ENCODE peak calls at places on chromosomes 5 and 9, in six cellular contexts. C, V, B, E, M and L are unnamed samples.

GRCh38 chr5:173567548-173567947 is 48.9 kb downstream of the BOD1 start:
- DNase-seq in C (no peak), V (no peak), B (no peak), E (no peak), M (no peak), L (no peak)

GRCh38 chr9:127319366-127320121 is 55.0 kb downstream of the GARNL3 start:
- DNase-seq in C (no peak), V (no peak), B (no peak), E (peak; percentile 61), M (no peak), L (no peak)

GRCh38 chr9:35526087-35526801 is 36.3 kb downstream of the RUSC2 start:
- DNase-seq in C (peak; percentile 24), V (no peak), B (no peak), E (peak; percentile 24), M (no peak), L (no peak)

GRCh38 chr5:10310073-10310779 is 2.5 kb upstream of the CMBL start:
- DNase-seq in C (peak; percentile 82), V (no peak), B (no peak), E (no peak), M (no peak), L (no peak)

GRCh38 chr5:79227484-79227995 is 8.4 kb upstream of the JMY start:
- DNase-seq in C (no peak), V (no peak), B (no peak), E (no peak), M (no peak), L (no peak)

GRCh38 chr9:128104171-128104618 is 23.3 kb downstream of the PTGES2 start:
- DNase-seq in C (peak; percentile 95), V (no peak), B (peak; percentile 48), E (peak; percentile 58), M (no peak), L (no peak)

GRCh38 chr5:9582406-9582805 is 36.5 kb upstream of the SEMA5A start:
- DNase-seq in C (no peak), V (no peak), B (no peak), E (no peak), M (no peak), L (no peak)

GRCh38 chr5:1801061-1801953 is at the start of gene NDUFS6:
- DNase-seq in C (peak; percentile 83), V (peak; percentile 78), B (peak; percentile 93), E (peak; percentile 78), M (peak; percentile 92), L (peak; percentile 67)

GRCh38 chr9:33468797-33469621 is 4.7 kb downstream of the NOL6 start:
- DNase-seq in C (no peak), V (no peak), B (peak; percentile 66), E (no peak), M (no peak), L (no peak)

GRCh38 chr9:134325813-134326753 is at the start of gene RXRA:
- DNase-seq in C (peak; percentile 89), V (peak; percentile 63), B (peak; percentile 96), E (peak; percentile 56), M (peak; percentile 94), L (peak; percentile 55)

GRCh38 chr9:130282000-130282700 is 16.6 kb downstream of the HMCN2 start:
- DNase-seq in C (no peak), V (no peak), B (peak; percentile 77), E (peak; percentile 6), M (no peak), L (no peak)

GRCh38 chr9:105119166-105119565 is 125.3 kb upstream of the SLC44A1 start:
- DNase-seq in C (no peak), V (no peak), B (no peak), E (no peak), M (peak; percentile 6), L (no peak)

GRCh38 chr9:131227112-131228058 is 48.9 kb downstream of the FAM78A start:
- DNase-seq in C (no peak), V (no peak), B (no peak), E (peak; percentile 65), M (no peak), L (no peak)

GRCh38 chr9:3887798-3888495 is 362.1 kb upstream of the RFX3 start:
- DNase-seq in C (no peak), V (no peak), B (no peak), E (no peak), M (no peak), L (no peak)

GRCh38 chr5:159619826-159620225 is 289.5 kb upstream of the IL12B start:
- DNase-seq in C (no peak), V (no peak), B (no peak), E (no peak), M (no peak), L (no peak)

GRCh38 chr9:129626944-129627297 is 958 bp downstream of the NTMT1 start:
- DNase-seq in C (no peak), V (no peak), B (no peak), E (peak; percentile 54), M (no peak), L (no peak)

GRCh38 chr9:16417101-16417500 is 453.4 kb downstream of the BNC2 start:
- DNase-seq in C (no peak), V (no peak), B (no peak), E (peak; percentile 39), M (no peak), L (no peak)

GRCh38 chr5:110441035-110441434 is 285.4 kb downstream of the TMEM232 start:
- DNase-seq in C (no peak), V (no peak), B (no peak), E (no peak), M (peak; percentile 66), L (no peak)

GRCh38 chr9:94981661-94982060 is 255.2 kb downstream of the AOPEP start:
- DNase-seq in C (no peak), V (no peak), B (no peak), E (no peak), M (no peak), L (no peak)

GRCh38 chr9:133114886-133115603 is 6.0 kb downstream of the RALGDS start:
- DNase-seq in C (peak; percentile 23), V (no peak), B (peak; percentile 67), E (no peak), M (no peak), L (no peak)

GRCh38 chr5:93078082-93079038 is 502.7 kb downstream of the NR2F1-AS1 start:
- DNase-seq in C (peak; percentile 76), V (no peak), B (peak; percentile 76), E (peak; percentile 99), M (no peak), L (no peak)

GRCh38 chr9:101235105-101235866 is 149.5 kb downstream of the BAAT start:
- DNase-seq in C (no peak), V (no peak), B (no peak), E (peak; percentile 58), M (peak; percentile 58), L (no peak)

GRCh38 chr9:3578786-3579185 is 53.0 kb upstream of the RFX3 start:
- DNase-seq in C (no peak), V (no peak), B (no peak), E (no peak), M (no peak), L (no peak)

GRCh38 chr9:122125891-122126331 is 32.8 kb upstream of the TTLL11 start:
- DNase-seq in C (no peak), V (no peak), B (peak; percentile 68), E (peak; percentile 32), M (no peak), L (no peak)

GRCh38 chr5:115317750-115318149 is 21.3 kb upstream of the CCDC112 start:
- DNase-seq in C (no peak), V (no peak), B (no peak), E (no peak), M (no peak), L (no peak)

GRCh38 chr5:3449481-3449880 is 146.2 kb upstream of the IRX1 start:
- DNase-seq in C (no peak), V (no peak), B (no peak), E (no peak), M (no peak), L (no peak)

GRCh38 chr5:3452622-3453021 is 143.0 kb upstream of the IRX1 start:
- DNase-seq in C (no peak), V (no peak), B (no peak), E (no peak), M (no peak), L (no peak)

GRCh38 chr5:3456121-3456681 is 139.4 kb upstream of the IRX1 start:
- DNase-seq in C (no peak), V (no peak), B (no peak), E (no peak), M (no peak), L (no peak)

GRCh38 chr5:3446410-3446809 is 149.2 kb upstream of the IRX1 start:
- DNase-seq in C (no peak), V (no peak), B (no peak), E (no peak), M (no peak), L (no peak)

DNA sequence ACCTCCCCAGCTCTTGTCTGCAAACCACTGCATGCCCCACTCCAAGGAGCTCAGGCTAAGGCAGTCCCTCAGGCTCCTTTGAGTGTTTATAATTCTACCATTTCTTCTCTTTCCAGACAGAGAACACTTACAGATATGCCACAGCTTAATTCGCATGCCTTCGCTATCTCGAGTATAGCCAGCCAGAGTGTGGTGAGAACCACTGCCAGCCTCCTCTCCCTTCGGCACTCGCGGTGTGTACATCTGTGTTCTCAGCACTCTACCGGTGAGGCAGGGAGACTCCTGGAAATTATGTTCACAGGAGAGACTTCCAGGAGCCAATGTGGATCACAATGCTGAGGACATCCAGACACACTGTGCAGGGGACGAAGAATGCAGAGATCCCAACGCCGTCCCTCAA is 143.7 kb upstream of the IRX1 start:
- DNase-seq in C (no peak), V (no peak), B (no peak), E (no peak), M (no peak), L (no peak)
- H3K9me3 ChIP-seq in C (no peaks in the 10 kb centered on the region), V (peaks cover 5% of the 10 kb centered on the region), B (no peaks in the 10 kb centered on the region), E (peaks cover 6% of the 10 kb centered on the region), M (no peaks in the 10 kb centered on the region), L (no peaks in the 10 kb centered on the region)

DNA sequence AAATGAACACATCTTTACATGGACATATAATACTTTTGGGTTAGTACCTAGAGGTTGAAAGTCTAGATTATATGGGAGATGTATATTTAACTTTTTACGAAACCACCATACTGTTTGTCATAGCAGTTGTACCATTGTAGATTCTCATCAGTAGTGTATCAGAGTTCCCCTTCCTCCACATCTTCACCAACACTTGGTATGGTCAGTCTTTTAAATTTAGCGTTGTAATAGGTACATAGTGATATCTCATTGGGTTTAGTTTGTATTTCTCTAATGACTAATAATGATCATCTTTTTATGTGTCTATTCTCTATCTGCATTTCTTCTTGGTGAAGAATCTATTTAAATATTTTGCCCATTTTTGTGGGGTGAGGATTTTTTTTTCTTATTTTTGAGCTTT is 137.5 kb downstream of the NR3C1 start:
- DNase-seq in C (no peak), V (no peak), B (no peak), E (no peak), M (no peak), L (no peak)
- H3K9me3 ChIP-seq in C (no peaks in the 10 kb centered on the region), V (no peaks in the 10 kb centered on the region), B (no peaks in the 10 kb centered on the region), E (no peaks in the 10 kb centered on the region), M (no peaks in the 10 kb centered on the region), L (peaks cover 2% of the 10 kb centered on the region)

DNA sequence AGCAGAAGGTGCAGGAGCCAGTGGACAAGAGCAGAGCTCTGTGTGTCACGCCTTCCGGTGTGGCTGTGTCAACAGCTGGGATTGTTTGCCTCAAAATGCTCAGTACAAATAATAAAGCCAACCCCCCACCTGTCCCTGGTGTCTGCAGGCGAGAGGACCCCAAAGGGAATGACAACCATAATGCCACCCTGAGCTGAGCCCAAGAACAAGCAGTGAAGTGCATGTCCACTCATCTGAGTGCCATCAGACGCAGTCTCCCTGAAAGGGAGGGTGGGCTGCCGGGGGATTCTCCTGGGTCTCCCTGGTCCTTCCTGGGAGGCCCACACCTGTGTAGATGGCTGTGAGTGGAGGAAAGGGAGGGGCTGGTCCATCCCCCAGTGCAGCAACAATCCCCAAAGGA is 328.8 kb upstream of the IRX1 start:
- DNase-seq in C (no peak), V (no peak), B (no peak), E (no peak), M (no peak), L (no peak)
- H3K9me3 ChIP-seq in C (no peaks in the 10 kb centered on the region), V (no peaks in the 10 kb centered on the region), B (no peaks in the 10 kb centered on the region), E (peaks cover 3% of the 10 kb centered on the region), M (no peaks in the 10 kb centered on the region), L (no peaks in the 10 kb centered on the region)

GRCh38 chr5:103793595-103794182 is 231.1 kb upstream of the NUDT12 start:
- DNase-seq in C (no peak), V (no peak), B (no peak), E (no peak), M (no peak), L (no peak)
- H3K9me3 ChIP-seq in C (no peaks in the 10 kb centered on the region), V (no peaks in the 10 kb centered on the region), B (peaks cover 13% of the 10 kb centered on the region), E (no peaks in the 10 kb centered on the region), M (no peaks in the 10 kb centered on the region), L (no peaks in the 10 kb centered on the region)